ENCODE peak calls at places on chromosomes 7 and 10, in five cellular contexts. G is aorta, O is OCI-LY7, A is heart right ventricle, R is right atrium auricular region. T is an unnamed sample. For H3K4me1, the result is how much of the 10 kb centered on the place peaks cover.

GRCh38 chr10:79433324-79434222 is 11.9 kb downstream of the ZCCHC24 start:
- DNase-seq in G (no peak), O (no peak), A (no peak), R (no peak), T (peak)

GRCh38 chr10:119770928-119771327 is 45.1 kb downstream of the INPP5F start:
- DNase-seq in G (no peak), O (no peak), A (no peak), R (no peak), T (no peak)

GRCh38 chr7:5494683-5495561 is 71.3 kb upstream of the TNRC18 start:
- DNase-seq in G (peak), O (peak), A (peak), R (peak), T (peak)

GRCh38 chr10:98587156-98587555 is 140.4 kb upstream of the HPS1 start:
- DNase-seq in G (no peak), O (no peak), A (no peak), R (no peak), T (no peak)

GRCh38 chr10:127013696-127014095 is 108.5 kb downstream of the DOCK1 start:
- DNase-seq in G (no peak), O (no peak), A (no peak), R (no peak), T (no peak)

GRCh38 chr7:134645935-134646334 is 718 bp upstream of the BPGM start:
- DNase-seq in G (no peak), O (peak), A (no peak), R (no peak), T (no peak)

GRCh38 chr10:77248104-77248503 is 389.5 kb downstream of the KCNMA1 start:
- DNase-seq in G (no peak), O (no peak), A (no peak), R (no peak), T (no peak)

GRCh38 chr7:958221-959200 is 4.0 kb upstream of the ADAP1 start:
- DNase-seq in G (peak), O (no peak), A (no peak), R (no peak), T (no peak)

GRCh38 chr10:121942749-121943148 is 14.9 kb upstream of the ATE1 start:
- DNase-seq in G (no peak), O (no peak), A (no peak), R (no peak), T (no peak)

GRCh38 chr7:82534687-82535086 is 91.1 kb upstream of the CACNA2D1 start:
- DNase-seq in G (no peak), O (no peak), A (no peak), R (no peak), T (no peak)

GRCh38 chr7:47400741-47401206 is 181.1 kb downstream of the TNS3 start:
- DNase-seq in G (peak), O (no peak), A (no peak), R (no peak), T (peak)

GRCh38 chr7:44051611-44052220 is 7.2 kb downstream of the DBNL start:
- DNase-seq in G (no peak), O (no peak), A (no peak), R (no peak), T (peak)

GRCh38 chr7:70238171-70238575 is 639.9 kb downstream of the AUTS2 start:
- DNase-seq in G (no peak), O (peak), A (no peak), R (no peak), T (no peak)

GRCh38 chr7:70241776-70242175 is 643.5 kb downstream of the AUTS2 start:
- DNase-seq in G (no peak), O (no peak), A (no peak), R (no peak), T (no peak)

GRCh38 chr7:70239930-70240329 is 641.7 kb downstream of the AUTS2 start:
- DNase-seq in G (no peak), O (no peak), A (no peak), R (no peak), T (no peak)

GRCh38 chr7:70240873-70241272 is 642.6 kb downstream of the AUTS2 start:
- DNase-seq in G (no peak), O (no peak), A (no peak), R (no peak), T (no peak)

GRCh38 chr7:70243443-70243842 is 645.2 kb downstream of the AUTS2 start:
- DNase-seq in G (no peak), O (no peak), A (no peak), R (no peak), T (no peak)
- H3K4me3 ChIP-seq in G (no peak), O (no peak), A (no peak), R (no peak), T (no peak)

GRCh38 chr10:34474060-34474376 is 341.1 kb downstream of the PARD3 start:
- DNase-seq in G (no peak), O (no peak), A (no peak), R (no peak), T (no peak)

GRCh38 chr10:34477229-34477628 is 337.9 kb downstream of the PARD3 start:
- DNase-seq in G (no peak), O (no peak), A (no peak), R (no peak), T (no peak)

GRCh38 chr10:34475222-34475621 is 339.9 kb downstream of the PARD3 start:
- DNase-seq in G (no peak), O (no peak), A (no peak), R (no peak), T (no peak)

GRCh38 chr10:34474555-34474954 is 340.5 kb downstream of the PARD3 start:
- DNase-seq in G (no peak), O (no peak), A (no peak), R (no peak), T (no peak)

GRCh38 chr10:34476607-34477006 is 338.5 kb downstream of the PARD3 start:
- DNase-seq in G (no peak), O (no peak), A (no peak), R (no peak), T (no peak)
- H3K4me1 ChIP-seq in G (under half), O (under half), A (under half), R (under half), T (under half)

DNA sequence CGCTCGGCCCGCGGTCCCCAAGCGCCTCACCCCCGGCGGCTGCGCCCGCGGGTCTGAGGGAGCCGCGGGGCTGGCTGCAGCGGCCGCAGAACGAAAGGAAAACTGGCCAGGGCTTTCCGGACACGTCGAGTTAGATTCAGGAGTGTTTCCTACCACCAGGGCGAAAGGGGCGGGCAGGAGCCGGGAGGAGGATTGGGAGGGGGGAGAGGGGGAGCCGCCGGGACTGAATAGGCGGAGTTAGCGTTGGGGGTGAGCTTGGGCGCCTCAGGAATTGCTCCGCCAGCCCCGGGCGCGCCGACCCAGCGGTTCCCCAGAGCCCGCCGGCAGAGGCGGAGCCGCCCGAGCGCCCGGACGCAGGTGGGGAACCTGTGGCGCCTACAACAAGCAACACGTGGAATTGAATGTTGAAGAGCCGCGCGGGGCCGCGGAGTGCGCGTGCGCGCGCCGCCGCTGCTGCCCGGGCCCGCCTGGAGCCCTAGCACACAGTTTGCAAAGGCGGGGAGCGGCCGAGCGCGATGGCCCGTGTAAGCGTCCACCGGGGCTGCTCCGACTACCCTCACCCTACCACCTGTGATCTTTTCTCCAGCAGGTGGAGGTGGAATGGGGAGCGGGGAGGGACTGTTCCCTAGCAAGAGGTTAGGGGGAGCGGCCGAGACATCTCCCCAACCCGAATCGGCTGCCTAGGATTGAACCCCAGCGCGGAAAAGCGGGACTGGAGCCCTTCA is at the start of gene CADPS2:
- DNase-seq in G (peak), O (no peak), A (peak), R (peak), T (peak)
- H3K4me3 ChIP-seq in G (peak), O (no peak), A (peak), R (peak), T (peak)

GRCh38 chr10:102402512-102402896 is 7.0 kb downstream of the NFKB2 start:
- DNase-seq in G (no peak), O (no peak), A (no peak), R (no peak), T (no peak)

GRCh38 chr10:102403115-102403514 is 7.6 kb downstream of the NFKB2 start:
- DNase-seq in G (no peak), O (no peak), A (no peak), R (no peak), T (no peak)

GRCh38 chr10:102401322-102401614 is 5.8 kb downstream of the NFKB2 start:
- DNase-seq in G (no peak), O (no peak), A (no peak), R (no peak), T (no peak)

GRCh38 chr10:102400598-102401321 is 5.3 kb downstream of the NFKB2 start:
- DNase-seq in G (no peak), O (no peak), A (no peak), R (no peak), T (no peak)

DNA sequence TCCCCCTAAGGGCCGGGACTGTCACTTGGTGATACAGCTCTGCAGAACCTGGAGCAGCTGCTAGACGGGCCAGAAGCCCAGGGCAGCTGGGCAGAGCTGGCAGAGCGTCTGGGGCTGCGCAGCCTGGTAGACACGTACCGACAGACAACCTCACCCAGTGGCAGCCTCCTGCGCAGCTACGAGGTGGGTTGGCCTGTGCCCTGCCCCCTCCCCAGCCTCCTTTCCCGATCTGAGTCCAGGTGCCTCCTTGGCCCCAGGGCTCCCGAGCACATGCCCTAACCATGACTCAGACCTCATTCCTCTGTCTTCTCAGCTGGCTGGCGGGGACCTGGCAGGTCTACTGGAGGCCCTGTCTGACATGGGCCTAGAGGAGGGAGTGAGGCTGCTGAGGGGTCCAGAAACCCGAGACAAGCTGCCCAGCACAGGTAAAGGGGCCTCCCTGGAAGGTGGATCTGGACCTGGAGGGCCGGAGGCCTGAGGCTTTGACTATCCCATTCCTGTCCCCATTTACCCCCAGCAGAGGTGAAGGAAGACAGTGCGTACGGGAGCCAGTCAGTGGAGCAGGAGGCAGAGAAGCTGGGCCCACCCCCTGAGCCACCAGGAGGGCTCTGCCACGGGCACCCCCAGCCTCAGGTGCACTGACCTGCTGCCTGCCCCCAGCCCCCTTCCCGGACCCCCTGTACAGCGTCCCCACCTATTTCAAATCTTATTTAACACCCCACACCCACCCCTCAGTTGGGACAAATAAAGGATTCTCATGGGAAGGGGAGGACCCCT is 6.4 kb downstream of the NFKB2 start:
- DNase-seq in G (no peak), O (no peak), A (no peak), R (no peak), T (no peak)
- H3K4me1 ChIP-seq in G (under half), O (under half), A (under half), R (under half), T (under half)

GRCh38 chr7:114048386-114049235 is 129.8 kb upstream of the PPP1R3A start:
- DNase-seq in G (no peak), O (peak), A (no peak), R (no peak), T (no peak)

GRCh38 chr7:114051871-114052324 is 133.1 kb upstream of the PPP1R3A start:
- DNase-seq in G (no peak), O (peak), A (no peak), R (no peak), T (no peak)

GRCh38 chr7:114050571-114050970 is 131.8 kb upstream of the PPP1R3A start:
- DNase-seq in G (no peak), O (no peak), A (no peak), R (no peak), T (no peak)

GRCh38 chr7:114047889-114048288 is 129.1 kb upstream of the PPP1R3A start:
- DNase-seq in G (no peak), O (no peak), A (no peak), R (no peak), T (no peak)
- H3K4me3 ChIP-seq in G (no peak), O (peak), A (no peak), R (no peak), T (no peak)

GRCh38 chr10:111515264-111515663 is 438.4 kb downstream of the ADRA2A start:
- DNase-seq in G (no peak), O (no peak), A (no peak), R (no peak), T (no peak)
- H3K4me1 ChIP-seq in G (under half), O (under half), A (under half), R (under half), T (under half)

GRCh38 chr7:152419473-152420429 is 16.1 kb downstream of the KMT2C start:
- DNase-seq in G (no peak), O (no peak), A (no peak), R (no peak), T (no peak)
- H3K4me3 ChIP-seq in G (no peak), O (no peak), A (no peak), R (no peak), T (no peak)

DNA sequence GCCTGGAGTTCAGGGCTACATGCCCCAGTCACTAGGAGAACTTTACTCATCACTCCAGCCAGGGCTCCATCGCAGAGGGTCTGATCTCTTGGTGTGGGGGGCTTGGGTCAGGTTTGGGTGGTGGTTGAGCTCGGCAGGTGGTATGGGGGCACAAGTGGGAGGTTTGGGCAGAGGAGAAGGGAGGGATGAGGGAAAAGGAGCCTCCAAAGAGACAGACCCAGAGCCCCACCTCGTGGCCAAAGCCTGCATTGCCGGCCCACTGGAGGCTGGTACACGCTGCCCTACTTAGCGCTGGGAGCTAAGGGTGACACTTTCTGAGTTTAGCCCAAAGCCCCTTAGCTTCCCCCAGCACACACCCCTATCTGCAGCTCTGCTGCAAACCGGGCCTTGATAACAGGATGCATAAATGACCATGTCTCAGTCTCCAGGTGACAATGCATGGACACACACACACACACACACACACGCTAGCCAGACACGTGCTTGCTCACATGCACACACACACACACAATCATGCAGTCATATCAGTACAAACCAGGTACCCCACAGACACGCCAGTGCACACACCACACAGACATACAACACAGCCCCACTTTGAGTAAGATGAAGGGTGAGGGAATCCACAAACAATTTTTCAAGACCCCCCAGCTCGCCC is 14.7 kb downstream of the LZTS2 start:
- DNase-seq in G (peak), O (peak), A (peak), R (peak), T (peak)
- H3K4me1 ChIP-seq in G (under half), O (under half), A (under half), R (under half), T (under half)